ENCODE peak calls at places on chromosome 18, in five cellular contexts. B is stimulated activated CD4-positive, alpha-beta T cell treated with anti-CD3 and anti-CD28 coated beads, Interleukin-1b, Interleukin-23, amount 100 ng/mL, for 4 hours; D is OCI-LY7; P is frontal cortex; X is neural crest cell. N is an unnamed sample.

GRCh38 chr18:7452331-7452730 is 114.8 kb upstream of the PTPRM start:
- DNase-seq in D (peak), B (no peak), P (peak), X (peak), N (no peak)

GRCh38 chr18:9846162-9846915 is 39.4 kb upstream of the TXNDC2 start:
- DNase-seq in P (no peak), D (no peak), X (no peak), B (no peak), N (no peak)

GRCh38 chr18:75213610-75214009 is 3.0 kb downstream of the TSHZ1 start:
- DNase-seq in X (no peak), D (no peak), B (no peak), P (no peak), N (no peak)

GRCh38 chr18:11761553-11761952 is 72.5 kb downstream of the GNAL start:
- DNase-seq in B (no peak), D (peak), P (no peak), X (no peak), N (no peak)

GRCh38 chr18:73544618-73545017 is 603.0 kb downstream of the FBXO15 start:
- DNase-seq in X (no peak), P (no peak), B (no peak), D (no peak), N (no peak)

GRCh38 chr18:57004366-57005121 is 142.3 kb upstream of the BOD1L2 start:
- DNase-seq in B (no peak), D (no peak), P (no peak), X (no peak), N (no peak)

GRCh38 chr18:31684279-31685096 is at the start of gene B4GALT6:
- DNase-seq in P (peak), X (peak), B (peak), D (peak), N (peak)

GRCh38 chr18:75293591-75293990 is 83.0 kb downstream of the TSHZ1 start:
- DNase-seq in P (no peak), X (no peak), D (no peak), B (no peak), N (no peak)

GRCh38 chr18:56315363-56315762 is 323.0 kb downstream of the TXNL1 start:
- DNase-seq in P (no peak), X (no peak), D (no peak), B (no peak), N (no peak)

GRCh38 chr18:23231340-23232021 is 96.2 kb downstream of the CABLES1 start:
- DNase-seq in B (peak), X (no peak), P (no peak), D (peak), N (peak)

GRCh38 chr18:59505311-59505710 is 146.2 kb upstream of the LMAN1 start:
- DNase-seq in P (no peak), D (no peak), X (no peak), B (no peak), N (no peak)

GRCh38 chr18:45440246-45440645 is 175.0 kb upstream of the SLC14A2 start:
- DNase-seq in P (no peak), B (no peak), D (no peak), X (no peak), N (no peak)

GRCh38 chr18:32096936-32097335 is 5.3 kb downstream of the RNF138 start:
- DNase-seq in X (no peak), D (no peak), P (no peak), B (no peak), N (no peak)

GRCh38 chr18:39487932-39488331 is 1922.3 kb upstream of the CELF4 start:
- DNase-seq in D (no peak), P (no peak), X (no peak), B (no peak), N (no peak)

GRCh38 chr18:22152093-22152492 is 17.3 kb upstream of the GATA6 start:
- DNase-seq in P (no peak), D (no peak), X (no peak), B (no peak), N (no peak)

GRCh38 chr18:48365965-48366364 is 43.2 kb downstream of the ZBTB7C start:
- DNase-seq in P (no peak), X (no peak), D (no peak), B (no peak), N (no peak)

GRCh38 chr18:46419391-46420141 is 237.5 kb downstream of the LOXHD1 start:
- DNase-seq in D (no peak), B (no peak), P (no peak), X (no peak), N (no peak)

GRCh38 chr18:13613099-13613498 is 113.3 kb downstream of the FAM210A start:
- DNase-seq in X (no peak), B (no peak), P (no peak), D (peak), N (no peak)

GRCh38 chr18:23921716-23922285 is 92.8 kb upstream of the TTC39C start:
- DNase-seq in X (no peak), B (no peak), D (no peak), P (no peak), N (no peak)

GRCh38 chr18:74013955-74014354 is 133.7 kb downstream of the FBXO15 start:
- DNase-seq in B (no peak), P (no peak), D (no peak), X (no peak), N (no peak)

GRCh38 chr18:48470484-48471180 is 61.4 kb upstream of the ZBTB7C start:
- DNase-seq in X (no peak), B (no peak), P (no peak), D (no peak), N (no peak)

GRCh38 chr18:78776151-78776550 is 203.5 kb upstream of the SALL3 start:
- DNase-seq in P (no peak), B (no peak), X (no peak), D (no peak), N (no peak)

GRCh38 chr18:45156941-45157340 is 458.3 kb upstream of the SLC14A2 start:
- DNase-seq in B (no peak), P (no peak), X (no peak), D (no peak), N (no peak)

GRCh38 chr18:79547413-79548076 is 132.1 kb upstream of the CTDP1 start:
- DNase-seq in D (no peak), P (no peak), B (no peak), X (no peak), N (no peak)

GRCh38 chr18:8247700-8248099 is 361.5 kb upstream of the RAB12 start:
- DNase-seq in D (no peak), P (no peak), X (no peak), B (no peak), N (no peak)